ENCODE peak calls at places on chromosomes 1 and 21, in ten cellular contexts. X, M, W, D, P, V, C, S, R and O are unnamed samples.

GRCh38 chr21:36316872-36317484 is 3.0 kb upstream of the MORC3 start:
- DNase-seq in X (no peak), M (no peak), W (no peak), D (no peak), P (no peak), V (no peak), C (no peak), S (no peak), R (no peak), O (no peak)

GRCh38 chr1:167084739-167085138 is 5.4 kb downstream of the GPA33 start:
- DNase-seq in X (no peak), M (no peak), W (no peak), D (no peak), P (no peak), V (no peak), C (no peak), S (no peak), R (no peak), O (no peak)

GRCh38 chr1:228265167-228265566 is 57.3 kb downstream of the OBSCN start:
- DNase-seq in X (no peak), M (no peak), W (no peak), D (no peak), P (peak), V (no peak), C (no peak), S (no peak), R (no peak), O (no peak)

GRCh38 chr1:231566468-231566867 is 38.0 kb downstream of the TSNAX start:
- DNase-seq in X (no peak), M (no peak), W (no peak), D (no peak), P (no peak), V (no peak), C (no peak), S (no peak), R (no peak), O (no peak)

GRCh38 chr21:42547001-42547905 is 33.6 kb downstream of the SLC37A1 start:
- DNase-seq in X (no peak), M (no peak), W (peak), D (no peak), P (no peak), V (no peak), C (peak), S (no peak), R (peak), O (no peak)

GRCh38 chr1:234933475-234933874 is 195.2 kb downstream of the TOMM20 start:
- DNase-seq in X (no peak), M (peak), W (no peak), D (peak), P (peak), V (no peak), C (no peak), S (no peak), R (peak), O (peak)

GRCh38 chr1:74468982-74469603 is 43.3 kb downstream of the LRRC53 start:
- DNase-seq in X (no peak), M (no peak), W (no peak), D (no peak), P (peak), V (no peak), C (no peak), S (peak), R (no peak), O (peak)

GRCh38 chr1:111747282-111747734 is 8.1 kb upstream of the INKA2 start:
- DNase-seq in X (peak), M (peak), W (no peak), D (peak), P (peak), V (no peak), C (no peak), S (peak), R (peak), O (peak)

GRCh38 chr1:100622966-100623762 is 85.2 kb downstream of the GPR88 start:
- DNase-seq in X (no peak), M (no peak), W (no peak), D (no peak), P (peak), V (no peak), C (no peak), S (no peak), R (no peak), O (no peak)

GRCh38 chr1:245742891-245743290 is 588.1 kb downstream of the KIF26B start:
- DNase-seq in X (no peak), M (no peak), W (no peak), D (no peak), P (no peak), V (no peak), C (no peak), S (no peak), R (no peak), O (no peak)

GRCh38 chr1:162676087-162676486 is 43.8 kb downstream of the DDR2 start:
- DNase-seq in X (no peak), M (no peak), W (no peak), D (no peak), P (peak), V (no peak), C (no peak), S (no peak), R (no peak), O (no peak)

GRCh38 chr1:174519845-174520244 is 72.1 kb downstream of the GPR52 start:
- DNase-seq in X (no peak), M (no peak), W (no peak), D (no peak), P (no peak), V (no peak), C (no peak), S (no peak), R (peak), O (no peak)

GRCh38 chr1:97038410-97038809 is 316.8 kb downstream of the PTBP2 start:
- DNase-seq in X (no peak), M (no peak), W (no peak), D (no peak), P (peak), V (no peak), C (no peak), S (no peak), R (no peak), O (no peak)

GRCh38 chr1:111731956-111732355 is 7.2 kb downstream of the INKA2 start:
- DNase-seq in X (no peak), M (no peak), W (no peak), D (no peak), P (no peak), V (no peak), C (no peak), S (no peak), R (no peak), O (no peak)

GRCh38 chr1:99163671-99164070 is 100.6 kb upstream of the PLPPR4 start:
- DNase-seq in X (no peak), M (no peak), W (no peak), D (no peak), P (no peak), V (no peak), C (no peak), S (no peak), R (no peak), O (no peak)

GRCh38 chr1:218350909-218351616 is 5.9 kb downstream of the TGFB2 start:
- DNase-seq in X (no peak), M (no peak), W (no peak), D (no peak), P (peak), V (no peak), C (no peak), S (no peak), R (no peak), O (no peak)

GRCh38 chr1:6441586-6441985 is 17.0 kb downstream of the ESPN start:
- DNase-seq in X (no peak), M (no peak), W (no peak), D (no peak), P (no peak), V (no peak), C (no peak), S (no peak), R (no peak), O (no peak)

GRCh38 chr1:146051452-146051852 is 29.9 kb upstream of the HJV start:
- DNase-seq in X (no peak), M (no peak), W (no peak), D (no peak), P (no peak), V (no peak), C (no peak), S (no peak), R (no peak), O (no peak)

GRCh38 chr1:198935371-198935921 is 296.6 kb downstream of the PTPRC start:
- DNase-seq in X (peak), M (peak), W (no peak), D (no peak), P (peak), V (no peak), C (peak), S (peak), R (peak), O (peak)

GRCh38 chr1:173798078-173798477 is 26.4 kb upstream of the DARS2 start:
- DNase-seq in X (no peak), M (no peak), W (no peak), D (no peak), P (no peak), V (no peak), C (no peak), S (no peak), R (no peak), O (no peak)

GRCh38 chr1:23103001-23103879 is 65.4 kb downstream of the LUZP1 start:
- DNase-seq in X (peak), M (no peak), W (peak), D (no peak), P (peak), V (no peak), C (no peak), S (no peak), R (no peak), O (no peak)

GRCh38 chr1:232766224-232766890 is 38.9 kb upstream of the MAP10 start:
- DNase-seq in X (no peak), M (no peak), W (no peak), D (no peak), P (no peak), V (no peak), C (peak), S (no peak), R (no peak), O (no peak)

GRCh38 chr1:221759436-221759835 is 17.5 kb upstream of the DUSP10 start:
- DNase-seq in X (no peak), M (no peak), W (no peak), D (no peak), P (peak), V (no peak), C (no peak), S (no peak), R (no peak), O (no peak)

GRCh38 chr1:27785763-27786162 is 12.7 kb downstream of the STX12 start:
- DNase-seq in X (no peak), M (peak), W (no peak), D (no peak), P (peak), V (no peak), C (no peak), S (no peak), R (no peak), O (peak)

GRCh38 chr1:70483342-70483741 is 72.3 kb downstream of the CTH start:
- DNase-seq in X (no peak), M (no peak), W (no peak), D (no peak), P (no peak), V (no peak), C (no peak), S (no peak), R (no peak), O (no peak)

GRCh38 chr1:203776636-203777035 is 11.7 kb downstream of the LAX1 start:
- DNase-seq in X (no peak), M (no peak), W (no peak), D (no peak), P (no peak), V (no peak), C (no peak), S (no peak), R (no peak), O (no peak)

GRCh38 chr1:201536542-201536941 is 2.4 kb upstream of the NAV1 start:
- DNase-seq in X (peak), M (no peak), W (no peak), D (no peak), P (peak), V (no peak), C (no peak), S (no peak), R (peak), O (peak)

GRCh38 chr1:233341117-233341516 is 13.6 kb downstream of the MAP3K21 start:
- DNase-seq in X (no peak), M (no peak), W (no peak), D (no peak), P (no peak), V (no peak), C (no peak), S (no peak), R (no peak), O (no peak)

GRCh38 chr1:239125888-239126287 is 260.5 kb upstream of the CHRM3 start:
- DNase-seq in X (no peak), M (no peak), W (no peak), D (no peak), P (no peak), V (no peak), C (no peak), S (no peak), R (no peak), O (no peak)

GRCh38 chr1:218459878-218460277 is 114.7 kb downstream of the TGFB2 start:
- DNase-seq in X (no peak), M (no peak), W (no peak), D (no peak), P (peak), V (no peak), C (no peak), S (peak), R (no peak), O (peak)

GRCh38 chr1:214328770-214329455 is 48.0 kb downstream of the SMYD2 start:
- DNase-seq in X (peak), M (peak), W (peak), D (peak), P (peak), V (no peak), C (peak), S (peak), R (peak), O (peak)

GRCh38 chr1:116290085-116290670 is 82.9 kb upstream of the ATP1A1 start:
- DNase-seq in X (no peak), M (no peak), W (no peak), D (no peak), P (no peak), V (no peak), C (no peak), S (no peak), R (no peak), O (no peak)

GRCh38 chr1:6051423-6051822 is 5.7 kb downstream of the KCNAB2 start:
- DNase-seq in X (no peak), M (no peak), W (no peak), D (no peak), P (no peak), V (no peak), C (no peak), S (no peak), R (no peak), O (no peak)

GRCh38 chr1:169957884-169958283 is 64.2 kb upstream of the SCYL3 start:
- DNase-seq in X (no peak), M (no peak), W (no peak), D (no peak), P (no peak), V (no peak), C (no peak), S (no peak), R (no peak), O (no peak)

GRCh38 chr1:43572551-43572950 is 41.9 kb downstream of the PTPRF start:
- DNase-seq in X (no peak), M (no peak), W (no peak), D (no peak), P (no peak), V (no peak), C (no peak), S (no peak), R (no peak), O (no peak)

GRCh38 chr1:241642593-241642944 is 2.4 kb upstream of the CHML start:
- DNase-seq in X (peak), M (no peak), W (no peak), D (no peak), P (no peak), V (no peak), C (no peak), S (no peak), R (no peak), O (no peak)
- TF ChIP-seq POLR2A in X (peak), M (no peak), W (no peak), D (no peak), P (no peak), V (no peak), C (no peak), S (no peak), R (no peak), O (no peak)

GRCh38 chr1:9823943-9824701 is at the start of gene CLSTN1:
- DNase-seq in X (peak), M (peak), W (peak), D (peak), P (peak), V (peak), C (peak), S (peak), R (peak), O (peak)
- TF ChIP-seq POLR2A in X (peak), M (no peak), W (no peak), D (peak), P (no peak), V (no peak), C (peak), S (no peak), R (peak), O (no peak)

GRCh38 chr1:226074046-226074445 is 11.5 kb downstream of the H3-3A start:
- DNase-seq in X (no peak), M (no peak), W (no peak), D (no peak), P (no peak), V (no peak), C (no peak), S (no peak), R (no peak), O (no peak)

GRCh38 chr1:226076378-226076777 is 13.9 kb downstream of the H3-3A start:
- DNase-seq in X (no peak), M (no peak), W (no peak), D (no peak), P (no peak), V (no peak), C (no peak), S (no peak), R (no peak), O (no peak)

GRCh38 chr1:226073184-226073950 is 10.9 kb downstream of the H3-3A start:
- DNase-seq in X (no peak), M (no peak), W (no peak), D (no peak), P (no peak), V (no peak), C (no peak), S (no peak), R (no peak), O (no peak)

GRCh38 chr1:226069818-226070489 is 7.4 kb downstream of the H3-3A start:
- DNase-seq in X (no peak), M (no peak), W (no peak), D (no peak), P (no peak), V (no peak), C (no peak), S (no peak), R (no peak), O (no peak)

DNA sequence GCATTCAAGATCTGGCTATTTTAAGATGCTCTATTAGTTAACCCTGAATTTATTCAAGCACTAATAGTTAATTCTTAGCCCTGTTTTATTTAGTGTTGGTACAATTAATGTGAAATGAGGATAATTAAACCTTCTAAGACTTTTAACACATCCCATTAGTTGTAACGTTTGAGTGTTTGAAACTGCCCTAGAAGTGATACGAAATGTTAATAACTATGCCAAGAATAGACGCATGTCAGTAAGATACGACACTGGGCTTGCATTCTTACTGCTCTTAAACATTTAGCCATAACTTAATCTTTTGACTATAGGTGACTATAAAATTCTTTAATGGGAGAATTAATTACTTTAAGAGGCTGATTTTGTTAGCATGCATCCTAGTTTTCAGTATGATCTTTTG is 9.8 kb downstream of the H3-3A start:
- DNase-seq in X (no peak), M (no peak), W (no peak), D (no peak), P (no peak), V (no peak), C (no peak), S (no peak), R (no peak), O (no peak)
- TF ChIP-seq POLR2A in X (no peak), M (no peak), W (no peak), D (no peak), P (no peak), V (no peak), C (no peak), S (no peak), R (no peak), O (no peak)

GRCh38 chr1:46196609-46197008 is 1.6 kb downstream of the POMGNT1 start:
- DNase-seq in X (no peak), M (no peak), W (no peak), D (no peak), P (no peak), V (no peak), C (no peak), S (no peak), R (no peak), O (no peak)

GRCh38 chr1:46197551-46198025 is 646 bp downstream of the POMGNT1 start:
- DNase-seq in X (no peak), M (no peak), W (no peak), D (no peak), P (no peak), V (no peak), C (no peak), S (no peak), R (no peak), O (no peak)

GRCh38 chr1:46199233-46199749 is 1.1 kb upstream of the POMGNT1 start:
- DNase-seq in X (no peak), M (no peak), W (peak), D (no peak), P (no peak), V (no peak), C (no peak), S (no peak), R (no peak), O (no peak)

GRCh38 chr1:46194641-46195179 is 3.5 kb downstream of the POMGNT1 start:
- DNase-seq in X (no peak), M (no peak), W (no peak), D (no peak), P (no peak), V (no peak), C (no peak), S (no peak), R (no peak), O (no peak)

GRCh38 chr1:46198026-46198826 is at the start of gene POMGNT1:
- DNase-seq in X (peak), M (peak), W (peak), D (peak), P (peak), V (no peak), C (peak), S (peak), R (peak), O (peak)
- TF ChIP-seq POLR2A in X (peak), M (no peak), W (peak), D (peak), P (no peak), V (no peak), C (no peak), S (peak), R (peak), O (peak)